ENCODE peak calls at places on chromosome 16, in four cellular contexts. I is transverse colon, D is fibroblast of the aortic adventitia, W is uterus. P is an unnamed sample.

GRCh38 chr16:77833906-77834599 is 45.7 kb downstream of the VAT1L start:
- DNase-seq in I (no peak), W (no peak), D (peak; percentile 92), P (no peak)

GRCh38 chr16:22314661-22315626 is 17.7 kb downstream of the POLR3E start:
- DNase-seq in W (peak; percentile 7), D (no peak), I (no peak), P (no peak)

GRCh38 chr16:71507061-71507460 is 17.9 kb upstream of the ZNF19 start:
- DNase-seq in D (no peak), I (no peak), W (no peak), P (no peak)

GRCh38 chr16:391885-392335 is 5.1 kb upstream of the NME4 start:
- DNase-seq in W (peak; percentile 58), I (peak; percentile 65), D (peak; percentile 70), P (no peak)

GRCh38 chr16:82834156-82834758 is 207.5 kb downstream of the CDH13 start:
- DNase-seq in D (peak; percentile 74), I (no peak), W (no peak), P (no peak)

GRCh38 chr16:69410285-69410990 is 14.0 kb upstream of the CYB5B start:
- DNase-seq in W (no peak), D (peak; percentile 86), I (no peak), P (no peak)

GRCh38 chr16:85234310-85235235 is 122.3 kb upstream of the CIBAR2 start:
- DNase-seq in D (peak; percentile 80), I (peak; percentile 50), W (peak; percentile 85), P (no peak)

GRCh38 chr16:70746040-70746707 is 54.8 kb downstream of the VAC14 start:
- DNase-seq in D (peak; percentile 92), W (peak; percentile 89), I (peak; percentile 67), P (peak; percentile 56)

GRCh38 chr16:27723711-27724490 is 174.0 kb downstream of the KATNIP start:
- DNase-seq in I (peak; percentile 22), D (no peak), W (no peak), P (peak; percentile 49)

GRCh38 chr16:17803625-17804410 is 333.1 kb upstream of the XYLT1 start:
- DNase-seq in D (peak; percentile 93), I (no peak), W (no peak), P (no peak)

GRCh38 chr16:52597772-52598483 is 51.0 kb upstream of the TOX3 start:
- DNase-seq in I (peak; percentile 34), W (no peak), D (no peak), P (peak; percentile 93)

GRCh38 chr16:77995843-77996455 is 26.4 kb upstream of the CLEC3A start:
- DNase-seq in D (no peak), I (no peak), W (no peak), P (no peak)

GRCh38 chr16:51545951-51546350 is 394.9 kb upstream of the SALL1 start:
- DNase-seq in D (no peak), I (no peak), W (no peak), P (no peak)

GRCh38 chr16:27311897-27312303 is 1.9 kb upstream of the IL4R start:
- DNase-seq in I (no peak), D (no peak), W (no peak), P (no peak)

GRCh38 chr16:1877804-1878203 is 5.8 kb upstream of the MEIOB start:
- DNase-seq in W (no peak), D (no peak), I (peak; percentile 54), P (no peak)

GRCh38 chr16:75745242-75745641 is 19.0 kb upstream of the CPHXL start:
- DNase-seq in W (no peak), I (no peak), D (no peak), P (no peak)

GRCh38 chr16:22948058-22948602 is 134.2 kb downstream of the HS3ST2 start:
- DNase-seq in W (peak; percentile 15), D (peak; percentile 1), I (no peak), P (no peak)

GRCh38 chr16:81266680-81267095 is 28.2 kb downstream of the BCO1 start:
- DNase-seq in W (no peak), I (peak; percentile 73), D (no peak), P (no peak)

GRCh38 chr16:10994571-10994970 is 50.2 kb downstream of the CLEC16A start:
- DNase-seq in W (no peak), I (no peak), D (no peak), P (no peak)

GRCh38 chr16:21336231-21336630 is 58.1 kb upstream of the CRYM start:
- DNase-seq in W (no peak), D (no peak), I (no peak), P (no peak)

GRCh38 chr16:20681821-20682736 is 15.4 kb downstream of the ACSM1 start:
- DNase-seq in W (no peak), I (no peak), D (no peak), P (no peak)

GRCh38 chr16:88416686-88417085 is 33.9 kb downstream of the ZNF469 start:
- DNase-seq in D (no peak), I (no peak), W (no peak), P (no peak)

GRCh38 chr16:84699147-84699711 is 571 bp upstream of the USP10 start:
- DNase-seq in I (peak; percentile 17), D (no peak), W (no peak), P (no peak)

GRCh38 chr16:50861926-50862325 is 120.0 kb downstream of the CYLD start:
- DNase-seq in W (no peak), I (no peak), D (peak; percentile 64), P (no peak)

GRCh38 chr16:87325480-87325879 is 8.3 kb upstream of the C16orf95 start:
- DNase-seq in I (no peak), W (peak; percentile 12), D (no peak), P (no peak)

GRCh38 chr16:55494994-55495421 is 13.9 kb upstream of the LPCAT2 start:
- DNase-seq in W (peak; percentile 53), I (peak; percentile 45), D (peak; percentile 95), P (no peak)

GRCh38 chr16:57637965-57638364 is 9.5 kb downstream of the ADGRG1 start:
- DNase-seq in I (no peak), D (no peak), W (no peak), P (no peak)
- TF ChIP-seq CTCF in I (no peak), D (no peak), W (no peak), P (no peak)

GRCh38 chr16:4293822-4294457 is 21.1 kb upstream of the TFAP4 start:
- DNase-seq in W (peak; percentile 62), I (no peak), D (peak; percentile 80), P (no peak)
- H3K4me3 ChIP-seq in W (no peak overlapping the region), I (no peak overlapping the region), D (no peak overlapping the region), P (no peak overlapping the region)

GRCh38 chr16:74447578-74447977 is 26.3 kb upstream of the CLEC18B start:
- DNase-seq in W (no peak), I (no peak), D (no peak), P (no peak)

GRCh38 chr16:74448990-74449389 is 27.7 kb upstream of the CLEC18B start:
- DNase-seq in D (peak; percentile 99), I (peak; percentile 56), W (peak; percentile 70), P (no peak)

GRCh38 chr16:74450967-74451760 is 29.9 kb upstream of the CLEC18B start:
- DNase-seq in W (no peak), D (no peak), I (no peak), P (no peak)

GRCh38 chr16:74450236-74450635 is 29.0 kb upstream of the CLEC18B start:
- DNase-seq in I (no peak), W (no peak), D (peak; percentile 49), P (no peak)

DNA sequence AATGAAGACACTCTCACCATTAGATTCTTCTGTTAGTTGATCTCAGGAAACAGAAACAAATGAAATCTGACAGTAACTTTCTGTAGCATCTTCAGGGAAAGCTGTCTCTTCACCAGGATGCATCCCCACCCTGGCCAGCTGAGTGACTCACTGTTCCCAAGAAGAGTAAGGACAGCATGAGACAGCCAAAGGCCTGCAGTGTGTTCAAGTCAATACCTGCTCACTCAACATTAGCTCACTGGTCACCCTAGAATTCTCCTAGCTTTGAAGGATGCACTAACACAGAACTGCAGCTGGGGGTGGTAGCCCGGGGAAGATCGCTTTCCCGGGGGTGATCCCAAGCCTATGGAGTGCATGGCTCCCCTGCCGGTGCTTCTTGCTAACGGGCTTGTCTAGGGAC is 28.2 kb upstream of the CLEC18B start:
- DNase-seq in D (no peak), W (peak; percentile 31), I (peak; percentile 30), P (no peak)
- TF ChIP-seq CTCF in D (peak; percentile 32), W (no peak), I (no peak), P (no peak)

GRCh38 chr16:3190949-3191353 is 2.9 kb downstream of the OR1F1 start:
- DNase-seq in W (no peak), D (peak; percentile 20), I (no peak), P (no peak)
- H3K4me3 ChIP-seq in W (no peak overlapping the region), D (peak overlapping the region; percentile 31), I (no peak overlapping the region), P (peak overlapping the region; percentile 70)

GRCh38 chr16:49644143-49644460 is 211.8 kb downstream of the ZNF423 start:
- DNase-seq in D (peak; percentile 54), I (no peak), W (no peak), P (no peak)
- TF ChIP-seq CTCF in D (peak; percentile 59), I (no peak), W (peak; percentile 22), P (no peak)